ENCODE peak calls at places on chromosome 22, in six cellular contexts. V is transverse colon, O is sigmoid colon, K is prostate gland, J is ovary, C is K562. A is an unnamed sample. For H3K27me3, the result is how much of the 10 kb centered on the place peaks cover.

GRCh38 chr22:47251911-47252310 is 489.5 kb downstream of the TBC1D22A start:
- DNase-seq in V (no peak), O (no peak), K (no peak), J (no peak), C (no peak), A (no peak)

GRCh38 chr22:43515902-43516301 is 104.1 kb downstream of the MPPED1 start:
- DNase-seq in V (no peak), O (no peak), K (no peak), J (no peak), C (peak), A (no peak)

GRCh38 chr22:48811885-48812284 is 1015.8 kb downstream of the BRD1 start:
- DNase-seq in V (no peak), O (no peak), K (no peak), J (no peak), C (no peak), A (no peak)

GRCh38 chr22:49754674-49755590 is 72.7 kb downstream of the BRD1 start:
- DNase-seq in V (no peak), O (peak), K (no peak), J (no peak), C (no peak), A (peak)

GRCh38 chr22:35064664-35065063 is 1.3 kb upstream of the ISX start:
- DNase-seq in V (peak), O (no peak), K (no peak), J (no peak), C (peak), A (no peak)

GRCh38 chr22:46075764-46076531 is 74.4 kb upstream of the PPARA start:
- DNase-seq in V (peak), O (peak), K (no peak), J (peak), C (no peak), A (peak)

GRCh38 chr22:39244496-39245129 is at the start of gene PDGFB:
- DNase-seq in V (peak), O (no peak), K (peak), J (no peak), C (peak), A (peak)

GRCh38 chr22:46053563-46054090 is 76.7 kb upstream of the WNT7B start:
- DNase-seq in V (peak), O (peak), K (peak), J (peak), C (no peak), A (peak)

GRCh38 chr22:32804823-32805585 is 3.5 kb downstream of the TIMP3 start:
- DNase-seq in V (no peak), O (no peak), K (no peak), J (no peak), C (no peak), A (no peak)

GRCh38 chr22:17120281-17120680 is 879 bp downstream of the TMEM121B start:
- DNase-seq in V (peak), O (no peak), K (peak), J (peak), C (peak), A (peak)

GRCh38 chr22:23781533-23781932 is 5.2 kb upstream of the SMARCB1 start:
- DNase-seq in V (no peak), O (no peak), K (no peak), J (no peak), C (no peak), A (no peak)

GRCh38 chr22:24187731-24188644 is 6.7 kb downstream of the SUSD2 start:
- DNase-seq in V (no peak), O (peak), K (no peak), J (peak), C (no peak), A (no peak)

GRCh38 chr22:37012262-37012904 is 6.9 kb downstream of the TST start:
- DNase-seq in V (peak), O (no peak), K (no peak), J (no peak), C (no peak), A (peak)

GRCh38 chr22:36152088-36152487 is 8.5 kb downstream of the APOL3 start:
- DNase-seq in V (no peak), O (no peak), K (no peak), J (no peak), C (no peak), A (no peak)

GRCh38 chr22:36411589-36412258 is 24.0 kb upstream of the MYH9 start:
- DNase-seq in V (peak), O (no peak), K (no peak), J (peak), C (no peak), A (no peak)

GRCh38 chr22:28497188-28497587 is 182.5 kb downstream of the TTC28 start:
- DNase-seq in V (no peak), O (no peak), K (no peak), J (no peak), C (no peak), A (no peak)

GRCh38 chr22:16960884-16961249 is 47.2 kb downstream of the GAB4 start:
- DNase-seq in V (no peak), O (no peak), K (no peak), J (no peak), C (peak), A (no peak)

GRCh38 chr22:35191412-35191811 is 65.9 kb upstream of the HMGXB4 start:
- DNase-seq in V (no peak), O (no peak), K (peak), J (no peak), C (no peak), A (no peak)

GRCh38 chr22:46073683-46074504 is 76.4 kb upstream of the PPARA start:
- DNase-seq in V (peak), O (peak), K (no peak), J (peak), C (no peak), A (peak)

GRCh38 chr22:38172016-38172431 is 9.6 kb downstream of the PLA2G6 start:
- DNase-seq in V (no peak), O (peak), K (no peak), J (no peak), C (no peak), A (no peak)

GRCh38 chr22:38172489-38173155 is 9.0 kb downstream of the PLA2G6 start:
- DNase-seq in V (peak), O (peak), K (peak), J (peak), C (no peak), A (peak)

GRCh38 chr22:38175206-38176118 is 6.2 kb downstream of the PLA2G6 start:
- DNase-seq in V (no peak), O (peak), K (no peak), J (no peak), C (no peak), A (no peak)

GRCh38 chr22:38174626-38175025 is 7.0 kb downstream of the PLA2G6 start:
- DNase-seq in V (no peak), O (peak), K (no peak), J (no peak), C (no peak), A (no peak)

GRCh38 chr22:38173156-38173906 is 8.3 kb downstream of the PLA2G6 start:
- DNase-seq in V (no peak), O (peak), K (no peak), J (no peak), C (no peak), A (no peak)
- TF ChIP-seq POLR2A in V (no peak), O (no peak), K (no peak), J (no peak), C (no peak), A (no peak)

GRCh38 chr22:31148953-31149627 is 8.8 kb upstream of the PLA2G3 start:
- DNase-seq in V (peak), O (peak), K (peak), J (peak), C (peak), A (peak)

GRCh38 chr22:31151872-31152271 is 8.1 kb upstream of the RNF185 start:
- DNase-seq in V (no peak), O (no peak), K (no peak), J (no peak), C (no peak), A (no peak)

GRCh38 chr22:31153357-31153756 is 6.6 kb upstream of the RNF185 start:
- DNase-seq in V (no peak), O (no peak), K (no peak), J (no peak), C (no peak), A (no peak)

GRCh38 chr22:31148516-31148915 is 8.2 kb upstream of the PLA2G3 start:
- DNase-seq in V (no peak), O (no peak), K (no peak), J (no peak), C (no peak), A (no peak)

GRCh38 chr22:31150615-31151014 is 9.4 kb upstream of the RNF185 start:
- DNase-seq in V (no peak), O (no peak), K (no peak), J (no peak), C (no peak), A (no peak)
- TF ChIP-seq CTCF in V (peak), O (no peak), K (no peak), J (no peak), C (peak), A (peak)

DNA sequence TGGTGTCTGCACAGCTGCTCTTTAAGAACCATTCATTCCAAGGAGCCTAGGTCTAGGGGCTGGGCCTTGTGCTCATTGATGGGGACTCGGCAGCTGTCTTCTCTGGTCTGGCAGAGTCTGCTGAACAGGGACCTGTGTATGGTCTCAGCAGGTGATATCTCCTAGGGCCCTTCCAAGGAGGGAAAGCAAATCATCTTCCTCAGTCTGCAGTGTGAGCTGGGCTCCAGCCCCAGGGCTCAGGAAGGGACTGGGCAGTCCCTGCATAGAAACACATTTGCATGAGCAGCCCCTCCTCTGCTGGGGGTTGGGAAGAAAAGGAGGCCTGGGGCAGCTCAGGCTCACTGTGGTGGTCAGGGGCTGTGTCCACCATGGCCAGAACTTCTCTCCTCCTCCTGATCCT is 66.0 kb upstream of the VPREB1 start:
- DNase-seq in V (no peak), O (no peak), K (no peak), J (no peak), C (no peak), A (no peak)
- H3K27me3 ChIP-seq in V (under half), O (under half), K (under half), J (under half), C (under half), A (under half)

GRCh38 chr22:41923595-41924276 is 2.9 kb downstream of the TNFRSF13C start:
- DNase-seq in V (no peak), O (no peak), K (no peak), J (no peak), C (no peak), A (no peak)
- TF ChIP-seq POLR2A in V (no peak), O (no peak), K (no peak), J (no peak), C (no peak), A (no peak)

GRCh38 chr22:42292726-42293520 is 22.5 kb upstream of the TCF20 start:
- DNase-seq in V (peak), O (no peak), K (no peak), J (no peak), C (no peak), A (no peak)

GRCh38 chr22:42291287-42291686 is 20.8 kb upstream of the TCF20 start:
- DNase-seq in V (no peak), O (no peak), K (no peak), J (no peak), C (no peak), A (no peak)

GRCh38 chr22:42296883-42297282 is 26.4 kb upstream of the TCF20 start:
- DNase-seq in V (no peak), O (no peak), K (no peak), J (no peak), C (no peak), A (no peak)

GRCh38 chr22:42296381-42296853 is 26.0 kb upstream of the TCF20 start:
- DNase-seq in V (peak), O (peak), K (no peak), J (peak), C (no peak), A (peak)

GRCh38 chr22:42294034-42294985 is 23.9 kb upstream of the TCF20 start:
- DNase-seq in V (peak), O (no peak), K (peak), J (peak), C (peak), A (peak)
- TF ChIP-seq CTCF in V (no peak), O (no peak), K (no peak), J (no peak), C (no peak), A (no peak)

DNA sequence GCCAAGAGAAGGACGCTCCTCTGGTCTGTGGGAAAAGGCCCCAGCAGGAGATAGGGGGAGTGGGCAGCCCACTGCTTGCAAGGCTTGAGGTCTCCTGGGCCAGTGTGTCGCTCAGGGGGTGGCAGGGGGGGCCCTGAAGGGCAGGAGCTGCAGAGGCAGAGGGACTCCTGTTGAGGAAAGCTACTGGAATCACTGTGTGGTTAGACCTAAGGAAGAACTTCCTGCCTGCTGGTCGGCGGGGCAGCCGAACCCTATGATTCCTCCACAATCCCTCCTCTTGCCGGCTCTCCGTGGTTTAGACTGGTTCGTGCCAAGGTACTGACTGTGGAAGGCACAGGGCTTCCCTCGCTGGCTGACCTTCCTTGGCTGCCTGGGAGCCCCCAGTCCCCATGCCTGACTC is 6.2 kb downstream of the GP1BB start:
- DNase-seq in V (no peak), O (no peak), K (no peak), J (no peak), C (no peak), A (no peak)
- H3K27me3 ChIP-seq in V (under half), O (under half), K (under half), J (under half), C (under half), A (under half)

DNA sequence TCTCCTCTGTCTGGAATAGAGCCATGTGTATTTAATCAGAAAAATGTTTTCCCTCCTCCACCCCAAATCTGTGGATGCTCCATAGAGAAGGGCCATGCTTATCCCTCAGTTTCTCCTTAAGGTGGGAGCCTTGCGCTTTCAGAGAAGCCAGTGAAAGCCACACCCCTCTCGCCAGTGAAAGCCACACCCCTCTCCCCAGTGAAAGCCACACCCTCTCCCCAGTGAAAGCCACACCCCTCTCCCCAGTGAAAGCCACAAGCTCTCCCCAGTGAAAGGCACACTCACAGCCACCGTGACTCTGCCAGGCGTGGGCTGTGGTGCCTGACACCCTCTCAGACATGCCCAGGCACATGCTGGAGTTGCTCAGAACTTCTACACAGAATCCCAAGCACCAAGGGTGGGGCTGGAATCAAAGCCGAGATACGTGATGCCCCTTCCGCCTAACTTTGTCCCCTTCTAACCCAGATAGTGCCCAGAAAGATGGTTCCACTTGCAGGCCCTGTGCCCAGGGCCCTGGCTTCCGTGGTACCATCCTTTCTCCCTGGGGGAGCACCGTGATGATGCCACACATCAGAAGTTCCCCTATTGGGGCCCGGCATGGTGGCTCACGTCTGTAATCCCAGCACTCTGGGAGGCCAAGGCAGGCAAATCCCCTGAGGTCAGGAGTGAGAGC is 16.5 kb upstream of the PRR5 start:
- DNase-seq in V (peak), O (no peak), K (peak), J (no peak), C (peak), A (peak)
- TF ChIP-seq POLR2A in V (no peak), O (no peak), K (peak), J (no peak), C (no peak), A (no peak)

GRCh38 chr22:40294696-40295095 is 51.6 kb upstream of the ADSL start:
- DNase-seq in V (no peak), O (no peak), K (no peak), J (no peak), C (no peak), A (no peak)
- TF ChIP-seq CTCF in V (no peak), O (no peak), K (no peak), J (no peak), C (no peak), A (no peak)